ENCODE peak calls at places on chromosomes 7 and 10, in four cellular contexts. H, L, Z and S are unnamed samples.
A peak's percentile ranks its signal among the peaks of the same experiment; 100 is the strongest.

GRCh38 chr10:100315603-100316002 is 14.4 kb downstream of the PKD2L1 start:
- DNase-seq in H (no peak), L (no peak), Z (no peak), S (no peak)

GRCh38 chr7:71480814-71481213 is 348.9 kb downstream of the GALNT17 start:
- DNase-seq in H (no peak), L (no peak), Z (no peak), S (no peak)

GRCh38 chr7:101125989-101126650 is 784 bp upstream of the SERPINE1 start:
- DNase-seq in H (no peak), L (no peak), Z (no peak), S (no peak)

GRCh38 chr10:24027107-24027506 is 181.8 kb upstream of the KIAA1217 start:
- DNase-seq in H (no peak), L (no peak), Z (no peak), S (no peak)

GRCh38 chr10:76382381-76382851 is 951.0 kb downstream of the LRMDA start:
- DNase-seq in H (no peak), L (no peak), Z (no peak), S (no peak)

GRCh38 chr7:70701487-70701886 is 430.5 kb upstream of the GALNT17 start:
- DNase-seq in H (no peak), L (no peak), Z (no peak), S (no peak)

GRCh38 chr10:122421747-122422146 is 32.7 kb upstream of the ARMS2 start:
- DNase-seq in H (no peak), L (no peak), Z (no peak), S (no peak)

GRCh38 chr10:27815846-27816245 is 70.2 kb upstream of the MKX start:
- DNase-seq in H (no peak), L (no peak), Z (no peak), S (no peak)

GRCh38 chr10:99917963-99918825 is 91.6 kb downstream of the DNMBP start:
- DNase-seq in H (peak; percentile 13), L (no peak), Z (peak; percentile 95), S (peak; percentile 88)

GRCh38 chr7:5598769-5599371 is 175.2 kb upstream of the TNRC18 start:
- DNase-seq in H (peak; percentile 47), L (no peak), Z (peak; percentile 62), S (peak; percentile 64)

GRCh38 chr10:103542764-103543616 is 49.5 kb downstream of the NEURL1 start:
- DNase-seq in H (peak; percentile 82), L (peak; percentile 46), Z (peak; percentile 82), S (peak; percentile 67)

GRCh38 chr10:101495324-101495925 is 92.6 kb downstream of the POLL start:
- DNase-seq in H (peak; percentile 43), L (peak; percentile 12), Z (peak; percentile 61), S (no peak)

GRCh38 chr7:158695726-158696452 is 8.7 kb downstream of the NCAPG2 start:
- DNase-seq in H (peak; percentile 62), L (peak; percentile 34), Z (peak; percentile 64), S (peak; percentile 33)

GRCh38 chr10:14548474-14548873 is 217.8 kb upstream of the FRMD4A start:
- DNase-seq in H (no peak), L (no peak), Z (no peak), S (no peak)

GRCh38 chr7:151109094-151110048 is 23.1 kb downstream of the AGAP3 start:
- DNase-seq in H (no peak), L (no peak), Z (peak; percentile 53), S (no peak)

GRCh38 chr7:151107882-151108281 is 21.6 kb downstream of the AGAP3 start:
- DNase-seq in H (no peak), L (no peak), Z (no peak), S (no peak)

GRCh38 chr7:151110236-151110940 is 24.1 kb downstream of the AGAP3 start:
- DNase-seq in H (peak; percentile 50), L (no peak), Z (peak; percentile 44), S (no peak)

GRCh38 chr7:151113344-151114150 is 27.3 kb downstream of the AGAP3 start:
- DNase-seq in H (peak; percentile 97), L (peak; percentile 76), Z (peak; percentile 79), S (peak; percentile 65)

GRCh38 chr7:151110941-151111645 is 24.8 kb downstream of the AGAP3 start:
- DNase-seq in H (peak; percentile 96), L (no peak), Z (peak; percentile 92), S (peak; percentile 86)
- H4K20me1 ChIP-seq in H (peaks cover 88% of the 10 kb centered on the region), L (no peaks in the 10 kb centered on the region), Z (peaks cover 28% of the 10 kb centered on the region), S (peaks cover under 1% of the 10 kb centered on the region)

GRCh38 chr10:87925570-87925969 is 62.1 kb downstream of the PTEN start:
- DNase-seq in H (no peak), L (no peak), Z (no peak), S (no peak)
- H4K20me1 ChIP-seq in H (peaks cover 67% of the 10 kb centered on the region), L (no peaks in the 10 kb centered on the region), Z (peaks cover 10% of the 10 kb centered on the region), S (no peaks in the 10 kb centered on the region)

GRCh38 chr10:692682-693351 is 3.3 kb upstream of the DIP2C start:
- DNase-seq in H (no peak), L (no peak), Z (no peak), S (no peak)

GRCh38 chr10:693506-693905 is 4.0 kb upstream of the DIP2C start:
- DNase-seq in H (no peak), L (no peak), Z (no peak), S (no peak)

GRCh38 chr10:697097-697875 is 7.8 kb upstream of the DIP2C start:
- DNase-seq in H (no peak), L (no peak), Z (no peak), S (no peak)

GRCh38 chr10:691216-691615 is 1.7 kb upstream of the DIP2C start:
- DNase-seq in H (no peak), L (no peak), Z (no peak), S (no peak)

DNA sequence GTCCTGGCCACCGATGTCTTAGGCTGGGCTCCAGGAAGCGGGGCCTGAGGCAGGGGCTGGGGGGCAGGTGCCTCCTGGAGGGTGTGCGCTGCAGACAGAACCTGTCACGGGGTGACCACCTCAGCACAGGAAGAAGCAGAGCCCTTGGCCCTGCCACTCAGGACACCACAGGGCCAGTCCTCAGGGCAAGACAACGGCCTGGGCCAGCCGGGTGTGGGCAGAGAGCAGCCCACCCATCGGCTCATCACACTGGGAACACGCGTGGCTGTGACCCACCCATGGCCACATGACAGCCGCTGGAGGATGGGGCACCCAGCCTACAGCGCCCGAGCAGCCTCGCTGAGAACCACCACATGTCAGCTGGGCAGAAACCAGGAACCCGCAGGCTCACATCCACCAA is 5.9 kb upstream of the DIP2C start:
- DNase-seq in H (no peak), L (no peak), Z (no peak), S (no peak)
- H4K20me1 ChIP-seq in H (no peaks in the 10 kb centered on the region), L (no peaks in the 10 kb centered on the region), Z (no peaks in the 10 kb centered on the region), S (no peaks in the 10 kb centered on the region)

DNA sequence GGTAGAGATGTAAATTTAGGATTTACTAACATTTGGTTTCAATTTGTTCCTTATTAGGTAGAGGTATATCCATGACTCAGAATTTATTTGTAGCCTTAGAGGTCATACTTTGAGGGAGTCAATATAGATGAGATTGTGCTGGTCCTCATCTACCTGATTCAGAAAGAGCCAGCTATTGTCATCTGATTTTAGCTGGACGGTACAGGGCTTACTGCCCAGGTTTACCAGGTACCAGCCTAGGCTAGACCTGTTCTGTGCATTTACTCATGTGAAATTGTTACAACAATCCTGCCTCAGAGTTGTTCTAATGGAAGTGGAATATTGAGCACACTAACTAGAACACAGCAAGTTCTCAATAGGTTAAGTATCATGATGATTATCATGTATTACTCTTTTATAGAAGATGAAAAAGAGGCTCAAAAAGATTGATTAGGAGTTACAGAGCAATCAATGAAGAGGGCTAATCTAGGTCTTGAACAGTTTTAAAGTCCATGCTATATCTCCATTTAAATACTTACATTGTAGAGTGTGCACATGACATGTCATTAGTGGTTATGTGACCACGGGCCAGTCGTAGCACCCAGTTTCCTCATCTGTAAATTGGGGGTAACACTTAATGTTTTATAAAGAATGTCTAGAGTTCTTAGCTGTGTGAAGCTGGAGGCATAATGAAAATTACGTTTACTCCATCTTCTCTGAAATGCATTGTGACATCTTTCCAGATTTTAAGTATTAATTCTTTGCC is 42.1 kb downstream of the TRIM24 start:
- DNase-seq in H (no peak), L (no peak), Z (no peak), S (no peak)
- H4K20me1 ChIP-seq in H (no peaks in the 10 kb centered on the region), L (no peaks in the 10 kb centered on the region), Z (peaks cover 84% of the 10 kb centered on the region), S (no peaks in the 10 kb centered on the region)